ENCODE peak calls at places on chromosomes 16 and 17, in six cellular contexts. D is NCI-H1092 treated with DMSO at 0.1 percent for 48 hours, Q is Caki2, C is fibroblast of pulmonary artery, U is HEK293T, G is ACHN. T is an unnamed sample.

GRCh38 chr16:78118469-78119025 is 19.1 kb downstream of the WWOX start:
- DNase-seq in D (no peak), Q (no peak), C (no peak), U (no peak), G (no peak), T (no peak)

GRCh38 chr16:71709231-71709781 is 15.2 kb downstream of the PHLPP2 start:
- DNase-seq in D (no peak), Q (peak; percentile 83), C (peak; percentile 29), U (no peak), G (peak; percentile 31), T (no peak)

GRCh38 chr16:49456763-49457162 is 83.2 kb downstream of the C16orf78 start:
- DNase-seq in D (no peak), Q (no peak), C (no peak), U (no peak), G (no peak), T (no peak)

GRCh38 chr16:8788578-8789172 is 8.8 kb downstream of the TMEM186 start:
- DNase-seq in D (no peak), Q (no peak), C (no peak), U (no peak), G (no peak), T (no peak)

GRCh38 chr16:86075488-86075785 is 176.5 kb downstream of the IRF8 start:
- DNase-seq in D (no peak), Q (no peak), C (no peak), U (no peak), G (no peak), T (no peak)

GRCh38 chr17:47720754-47721533 is 12.1 kb upstream of the TBX21 start:
- DNase-seq in D (no peak), Q (no peak), C (no peak), U (peak; percentile 25), G (peak; percentile 48), T (peak; percentile 40)

GRCh38 chr17:57597531-57598453 is 147.3 kb downstream of the CCDC182 start:
- DNase-seq in D (peak; percentile 38), Q (peak; percentile 70), C (peak; percentile 84), U (peak; percentile 78), G (peak; percentile 70), T (peak; percentile 88)

GRCh38 chr17:43327421-43327820 is 71.4 kb upstream of the ARL4D start:
- DNase-seq in D (no peak), Q (no peak), C (no peak), U (no peak), G (no peak), T (no peak)

GRCh38 chr17:47172698-47173565 is 16.2 kb downstream of the CDC27 start:
- DNase-seq in D (no peak), Q (no peak), C (peak; percentile 15), U (no peak), G (no peak), T (no peak)

GRCh38 chr16:75109732-75110243 is 6.8 kb downstream of the LDHD start:
- DNase-seq in D (peak; percentile 46), Q (peak; percentile 42), C (no peak), U (no peak), G (no peak), T (no peak)

GRCh38 chr16:74297296-74297665 is 667 bp downstream of the PSMD7 start:
- DNase-seq in D (no peak), Q (no peak), C (peak; percentile 22), U (peak; percentile 43), G (peak; percentile 49), T (peak; percentile 35)

GRCh38 chr17:69390735-69391501 is 23.6 kb upstream of the MAP2K6 start:
- DNase-seq in D (no peak), Q (no peak), C (no peak), U (no peak), G (no peak), T (no peak)

GRCh38 chr17:74987909-74988711 is 678 bp downstream of the CDR2L start:
- DNase-seq in D (peak; percentile 12), Q (peak; percentile 87), C (peak; percentile 69), U (peak; percentile 56), G (peak; percentile 81), T (peak; percentile 76)

GRCh38 chr17:46776298-46777005 is 42.0 kb downstream of the WNT3 start:
- DNase-seq in D (no peak), Q (no peak), C (no peak), U (no peak), G (no peak), T (no peak)